ENCODE peak calls at places on chromosome 6, in ten cellular contexts. H is ecto neural progenitor cell; V is activated CD4-positive, alpha-beta T cell treated with anti-CD3 and anti-CD28 coated beads, Interleukin-2, amount 50 U/mL, for 48 hours; A is NCI-H1417; D is stimulated activated CD4-positive, alpha-beta T cell treated with anti-CD3 and anti-CD28 coated beads, Interleukin-4, amount 100 ng/mL, for 48 hours; Y is iPS-NIHi11; G is activated gamma-delta T cell; O is DMS 273 treated with DMSO at 0.1 percent for 48 hours; J is activated CD4-positive, CD25-positive, alpha-beta regulatory T cell treated with anti-CD3 and anti-CD28 coated beads, Interleukin-2, amount 50 U/mL, for 72 hours; S is right cardiac atrium. X is an unnamed sample.

GRCh38 chr6:10322991-10323390 is 91.9 kb downstream of the TFAP2A start:
- DNase-seq in H (no peak), V (no peak), A (no peak), D (no peak), Y (no peak), G (no peak), O (no peak), J (no peak), S (no peak), X (no peak)

GRCh38 chr6:43834528-43835145 is 64.6 kb downstream of the VEGFA start:
- DNase-seq in H (peak), V (no peak), A (no peak), D (no peak), Y (no peak), G (no peak), O (no peak), J (no peak), S (no peak), X (no peak)

GRCh38 chr6:88492824-88493223 is 326.7 kb upstream of the CNR1 start:
- DNase-seq in H (no peak), V (no peak), A (no peak), D (no peak), Y (peak), G (no peak), O (no peak), J (no peak), S (no peak), X (no peak)

GRCh38 chr6:39915866-39916265 is 18.4 kb downstream of the MOCS1 start:
- DNase-seq in H (no peak), V (no peak), A (no peak), D (no peak), Y (no peak), G (no peak), O (no peak), J (no peak), S (no peak), X (no peak)

GRCh38 chr6:167912494-167912893 is 85.0 kb upstream of the KIF25 start:
- DNase-seq in H (no peak), V (no peak), A (no peak), D (no peak), Y (no peak), G (no peak), O (no peak), J (no peak), S (no peak), X (no peak)

GRCh38 chr6:72245565-72245964 is 359.2 kb downstream of the RIMS1 start:
- DNase-seq in H (no peak), V (no peak), A (peak), D (no peak), Y (peak), G (no peak), O (no peak), J (no peak), S (no peak), X (no peak)

GRCh38 chr6:130215526-130215925 is 7.2 kb downstream of the SAMD3 start:
- DNase-seq in H (no peak), V (no peak), A (no peak), D (no peak), Y (peak), G (no peak), O (no peak), J (no peak), S (no peak), X (peak)

GRCh38 chr6:107128577-107128976 is 13.3 kb upstream of the BEND3 start:
- DNase-seq in H (no peak), V (no peak), A (no peak), D (no peak), Y (no peak), G (no peak), O (no peak), J (no peak), S (no peak), X (no peak)

GRCh38 chr6:44049163-44049988 is 77.9 kb downstream of the MRPL14 start:
- DNase-seq in H (no peak), V (no peak), A (no peak), D (no peak), Y (no peak), G (no peak), O (no peak), J (no peak), S (peak), X (no peak)

GRCh38 chr6:167668019-167668753 is 158.5 kb upstream of the AFDN start:
- DNase-seq in H (no peak), V (no peak), A (no peak), D (no peak), Y (no peak), G (no peak), O (no peak), J (no peak), S (no peak), X (no peak)

GRCh38 chr6:87661016-87661415 is 41.0 kb downstream of the AKIRIN2 start:
- DNase-seq in H (no peak), V (no peak), A (no peak), D (no peak), Y (no peak), G (no peak), O (no peak), J (no peak), S (no peak), X (no peak)

GRCh38 chr6:4157506-4157905 is 22.1 kb upstream of the ECI2 start:
- DNase-seq in H (no peak), V (no peak), A (no peak), D (no peak), Y (no peak), G (no peak), O (peak), J (no peak), S (no peak), X (no peak)

GRCh38 chr6:146741609-146742008 is 142.8 kb downstream of the ADGB start:
- DNase-seq in H (no peak), V (no peak), A (no peak), D (no peak), Y (no peak), G (no peak), O (no peak), J (no peak), S (no peak), X (no peak)

GRCh38 chr6:157587127-157587729 is 206.2 kb downstream of the ZDHHC14 start:
- DNase-seq in H (no peak), V (no peak), A (no peak), D (no peak), Y (no peak), G (no peak), O (no peak), J (no peak), S (no peak), X (no peak)

GRCh38 chr6:113855500-113856010 is 1.6 kb upstream of the MARCKS start:
- DNase-seq in H (peak), V (no peak), A (no peak), D (no peak), Y (no peak), G (no peak), O (no peak), J (no peak), S (peak), X (peak)

GRCh38 chr6:145735356-145736165 is at the start of gene EPM2A:
- DNase-seq in H (peak), V (peak), A (peak), D (peak), Y (peak), G (peak), O (peak), J (peak), S (peak), X (peak)

GRCh38 chr6:165876568-165876967 is 213.5 kb upstream of the PDE10A start:
- DNase-seq in H (no peak), V (no peak), A (no peak), D (no peak), Y (no peak), G (no peak), O (no peak), J (no peak), S (peak), X (no peak)

GRCh38 chr6:161104966-161105365 is 113.4 kb downstream of the MAP3K4 start:
- DNase-seq in H (no peak), V (no peak), A (no peak), D (no peak), Y (no peak), G (no peak), O (no peak), J (no peak), S (no peak), X (no peak)

GRCh38 chr6:123116370-123116769 is 120.3 kb downstream of the CLVS2 start:
- DNase-seq in H (no peak), V (no peak), A (no peak), D (no peak), Y (no peak), G (no peak), O (no peak), J (no peak), S (no peak), X (no peak)

GRCh38 chr6:53408826-53409225 is 60.1 kb upstream of the ELOVL5 start:
- DNase-seq in H (no peak), V (no peak), A (no peak), D (no peak), Y (no peak), G (no peak), O (no peak), J (no peak), S (no peak), X (no peak)

GRCh38 chr6:148761532-148761951 is 14.7 kb downstream of the UST start:
- DNase-seq in H (no peak), V (no peak), A (no peak), D (no peak), Y (no peak), G (peak), O (no peak), J (no peak), S (no peak), X (peak)

GRCh38 chr6:43990627-43991619 is 136.3 kb downstream of the MRPL14 start:
- DNase-seq in H (no peak), V (no peak), A (peak), D (no peak), Y (no peak), G (no peak), O (no peak), J (no peak), S (no peak), X (no peak)

GRCh38 chr6:143964667-143965066 is 43.4 kb downstream of the PLAGL1 start:
- DNase-seq in H (no peak), V (no peak), A (no peak), D (no peak), Y (no peak), G (no peak), O (no peak), J (no peak), S (no peak), X (no peak)

GRCh38 chr6:160297310-160297709 is 38.7 kb upstream of the SLC22A2 start:
- DNase-seq in H (no peak), V (no peak), A (no peak), D (no peak), Y (peak), G (no peak), O (no peak), J (no peak), S (no peak), X (no peak)

GRCh38 chr6:158312672-158313397 is 570 bp downstream of the TULP4 start:
- DNase-seq in H (no peak), V (no peak), A (no peak), D (no peak), Y (no peak), G (no peak), O (no peak), J (no peak), S (no peak), X (no peak)

GRCh38 chr6:30378290-30378937 is 33.5 kb downstream of the RPP21 start:
- DNase-seq in H (no peak), V (no peak), A (no peak), D (no peak), Y (peak), G (no peak), O (no peak), J (no peak), S (no peak), X (no peak)

GRCh38 chr6:16681260-16681873 is 79.9 kb downstream of the ATXN1 start:
- DNase-seq in H (no peak), V (no peak), A (no peak), D (no peak), Y (no peak), G (no peak), O (no peak), J (no peak), S (no peak), X (no peak)

GRCh38 chr6:79038061-79038460 is 40.0 kb downstream of the PHIP start:
- DNase-seq in H (no peak), V (no peak), A (no peak), D (no peak), Y (no peak), G (no peak), O (no peak), J (no peak), S (no peak), X (no peak)

GRCh38 chr6:36334343-36334742 is 2.3 kb downstream of the BNIP5 start:
- DNase-seq in H (no peak), V (no peak), A (no peak), D (no peak), Y (no peak), G (no peak), O (no peak), J (no peak), S (no peak), X (no peak)

GRCh38 chr6:108115598-108116058 is 41.1 kb upstream of the OSTM1 start:
- DNase-seq in H (peak), V (no peak), A (peak), D (no peak), Y (peak), G (no peak), O (no peak), J (no peak), S (peak), X (peak)

X was measured in immature natural killer cell.